ENCODE peak calls at places on chromosomes 12 and 14, in four cellular contexts. U, S, A and D are unnamed samples.

GRCh38 chr12:104458645-104459555 is 2.2 kb downstream of the CHST11 start:
- DNase-seq in U (peak), S (no peak), A (peak), D (peak)

GRCh38 chr12:41959271-41959670 is 185.4 kb downstream of the GXYLT1 start:
- DNase-seq in S (no peak), A (no peak), U (no peak), D (no peak)

GRCh38 chr12:29768372-29768771 is 15.4 kb downstream of the TMTC1 start:
- DNase-seq in U (no peak), A (no peak), S (no peak), D (no peak)

GRCh38 chr12:109744991-109745942 is 31.6 kb downstream of the FAM222A start:
- DNase-seq in U (no peak), S (no peak), A (no peak), D (no peak)

GRCh38 chr12:94145231-94145979 is 3.0 kb upstream of the PLXNC1 start:
- DNase-seq in S (peak), U (peak), A (peak), D (no peak)

GRCh38 chr12:27513155-27513824 is 10.7 kb upstream of the PPFIBP1 start:
- DNase-seq in U (no peak), A (no peak), S (no peak), D (no peak)

GRCh38 chr12:54853933-54854538 is at the start of gene MUCL1:
- DNase-seq in A (peak), U (peak), S (peak), D (peak)

GRCh38 chr12:117587646-117588287 is 226.3 kb upstream of the NOS1 start:
- DNase-seq in S (no peak), A (peak), U (peak), D (peak)

GRCh38 chr14:54438703-54439102 is 2.5 kb downstream of the CNIH1 start:
- DNase-seq in A (no peak), U (no peak), S (no peak), D (no peak)

GRCh38 chr12:124928095-124928911 is 13.9 kb upstream of the UBC start:
- DNase-seq in S (no peak), A (no peak), U (peak), D (no peak)

GRCh38 chr12:32264995-32265394 is 134.4 kb upstream of the FGD4 start:
- DNase-seq in U (no peak), A (no peak), S (peak), D (no peak)

GRCh38 chr14:102320033-102320660 is 601 bp downstream of the ZNF839 start:
- DNase-seq in A (peak), U (peak), S (no peak), D (peak)

GRCh38 chr12:46711756-46712155 is 114.0 kb downstream of the SLC38A4 start:
- DNase-seq in U (no peak), A (no peak), S (peak), D (no peak)

GRCh38 chr14:72443991-72444431 is 449.9 kb downstream of the DPF3 start:
- DNase-seq in U (no peak), S (no peak), A (peak), D (no peak)

GRCh38 chr12:58918475-58918874 is 1.8 kb downstream of the LRIG3 start:
- DNase-seq in U (peak), S (no peak), A (no peak), D (no peak)

GRCh38 chr14:106493962-106494823 is 967.8 kb downstream of the TMEM121 start:
- DNase-seq in U (no peak), S (no peak), A (no peak), D (no peak)

GRCh38 chr12:82326905-82327503 is 31.2 kb downstream of the CCDC59 start:
- DNase-seq in A (peak), S (peak), U (peak), D (no peak)

GRCh38 chr12:123363743-123364531 is 710 bp downstream of the SBNO1 start:
- DNase-seq in U (peak), A (peak), S (no peak), D (peak)

GRCh38 chr12:93019911-93020224 is 90.8 kb upstream of the EEA1 start:
- DNase-seq in A (no peak), S (no peak), U (no peak), D (no peak)

GRCh38 chr14:93655078-93655750 is 133.1 kb downstream of the PRIMA1 start:
- DNase-seq in U (peak), A (peak), S (peak), D (peak)

GRCh38 chr12:48815281-48816110 is 2.8 kb upstream of the CACNB3 start:
- DNase-seq in U (peak), S (no peak), A (peak), D (peak)

GRCh38 chr14:100305446-100306255 is 593 bp downstream of the SLC25A29 start:
- DNase-seq in S (no peak), A (peak), U (peak), D (peak)

GRCh38 chr12:91461061-91461460 is 278.4 kb upstream of the DCN start:
- DNase-seq in S (no peak), U (no peak), A (no peak), D (no peak)

GRCh38 chr14:102620413-102620812 is 28.0 kb downstream of the RCOR1 start:
- DNase-seq in S (peak), U (no peak), A (no peak), D (no peak)

GRCh38 chr14:95666450-95666849 is 19.8 kb upstream of the TCL1B start:
- DNase-seq in S (no peak), A (no peak), U (no peak), D (no peak)

GRCh38 chr12:53427905-53428594 is 4.4 kb downstream of the AMHR2 start:
- DNase-seq in A (no peak), S (peak), U (no peak), D (no peak)

GRCh38 chr12:112353389-112353788 is 28.8 kb downstream of the HECTD4 start:
- DNase-seq in A (no peak), S (no peak), U (no peak), D (no peak)

GRCh38 chr12:64946132-64946829 is 121.8 kb downstream of the TBC1D30 start:
- DNase-seq in U (no peak), S (no peak), A (no peak), D (no peak)

GRCh38 chr14:94945615-94946014 is 175.7 kb upstream of the GSC start:
- DNase-seq in S (no peak), U (no peak), A (no peak), D (no peak)

GRCh38 chr12:86254399-86255107 is 1.6 kb downstream of the MGAT4C start:
- DNase-seq in U (no peak), A (no peak), S (no peak), D (no peak)

GRCh38 chr14:95319312-95320075 is at the start of gene CLMN:
- DNase-seq in A (peak), S (no peak), U (peak), D (peak)

GRCh38 chr14:102988054-102988453 is 65.6 kb downstream of the AMN start:
- DNase-seq in S (no peak), U (no peak), A (no peak), D (no peak)

GRCh38 chr12:79206871-79207270 is 342.3 kb downstream of the SYT1 start:
- DNase-seq in S (no peak), A (no peak), U (no peak), D (no peak)

GRCh38 chr12:96218989-96219678 is 25.0 kb downstream of the ELK3 start:
- DNase-seq in S (no peak), U (no peak), A (no peak), D (no peak)

GRCh38 chr12:124359671-124360581 is 65.0 kb downstream of the RFLNA start:
- DNase-seq in S (no peak), U (no peak), A (no peak), D (no peak)

GRCh38 chr12:95549392-95550084 is 1.7 kb downstream of the USP44 start:
- DNase-seq in U (no peak), S (no peak), A (no peak), D (no peak)

GRCh38 chr14:38211258-38211735 is 3.6 kb downstream of the SSTR1 start:
- DNase-seq in U (peak), A (no peak), S (no peak), D (peak)

GRCh38 chr14:38208825-38209562 is 1.3 kb downstream of the SSTR1 start:
- DNase-seq in U (peak), S (peak), A (no peak), D (peak)

GRCh38 chr14:38210168-38210567 is 2.5 kb downstream of the SSTR1 start:
- DNase-seq in A (no peak), S (peak), U (no peak), D (no peak)

GRCh38 chr14:38209572-38210159 is 2.0 kb downstream of the SSTR1 start:
- DNase-seq in S (no peak), U (no peak), A (no peak), D (no peak)

DNA sequence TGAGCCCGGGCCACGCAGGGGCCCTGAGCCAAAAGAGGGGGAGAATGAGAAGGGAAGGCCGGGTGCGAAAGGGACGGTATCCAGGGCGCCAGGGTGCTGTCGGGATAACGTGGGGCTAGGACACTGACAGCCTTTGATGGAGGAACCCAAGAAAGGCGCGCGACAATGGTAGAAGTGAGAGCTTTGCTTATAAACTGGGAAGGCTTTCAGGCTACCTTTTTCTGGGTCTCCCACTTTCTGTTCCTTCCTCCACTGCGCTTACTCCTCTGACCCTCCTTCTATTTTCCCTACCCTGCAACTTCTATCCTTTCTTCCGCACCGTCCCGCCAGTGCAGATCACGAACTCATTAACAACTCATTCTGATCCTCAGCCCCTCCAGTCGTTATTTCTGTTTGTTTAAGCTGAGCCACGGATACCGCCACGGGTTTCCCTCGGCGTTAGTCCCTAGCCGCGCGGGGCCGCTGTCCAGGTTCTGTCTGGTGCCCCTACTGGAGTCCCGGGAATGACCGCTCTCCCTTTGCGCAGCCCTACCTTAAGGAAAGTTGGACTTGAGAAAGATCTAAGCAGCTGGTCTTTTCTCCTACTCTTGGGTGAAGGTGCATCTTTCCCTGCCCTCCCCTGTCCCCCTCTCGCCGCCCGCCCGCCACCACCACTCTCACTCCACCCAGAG is 3.0 kb downstream of the SSTR1 start:
- DNase-seq in U (peak), A (peak), S (no peak), D (peak)
- TF ChIP-seq CTCF in U (peak), A (no peak), S (peak), D (no peak)

GRCh38 chr14:104386281-104386841 is 193.2 kb upstream of the C14orf180 start:
- DNase-seq in S (no peak), A (no peak), U (no peak), D (no peak)
- TF ChIP-seq CTCF in S (no peak), A (no peak), U (no peak), D (no peak)

GRCh38 chr12:45547822-45548221 is 181.7 kb upstream of the ARID2 start:
- DNase-seq in U (no peak), S (no peak), A (peak), D (no peak)
- TF ChIP-seq CTCF in U (no peak), S (no peak), A (peak), D (no peak)

DNA sequence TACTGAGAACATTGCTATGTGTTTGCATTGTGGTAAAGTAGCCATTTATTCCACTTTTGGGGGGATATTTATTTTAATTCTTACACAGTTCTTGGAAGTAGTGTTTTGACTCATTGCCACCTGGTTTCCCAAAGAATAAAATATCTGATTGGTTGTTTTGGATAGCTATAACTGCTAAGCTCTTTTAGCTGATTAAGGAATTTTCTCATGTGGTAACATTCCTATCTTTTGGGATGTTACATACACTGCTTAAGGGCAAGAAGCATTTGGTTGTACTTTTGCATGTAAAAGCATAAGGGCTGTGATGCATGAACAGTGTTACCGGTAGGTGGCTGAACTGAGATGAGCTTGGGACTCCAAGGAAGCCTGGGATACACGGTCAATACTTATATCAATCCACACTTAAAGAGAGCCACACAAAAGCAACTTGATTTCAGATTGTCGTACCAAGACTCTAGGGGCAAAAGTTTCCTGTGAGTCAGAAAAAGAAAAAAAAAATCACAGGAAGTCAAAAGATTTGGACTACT is 71.4 kb upstream of the PRKD1 start:
- DNase-seq in S (no peak), A (no peak), U (no peak), D (no peak)
- TF ChIP-seq CTCF in S (no peak), A (no peak), U (no peak), D (no peak)

GRCh38 chr14:24605435-24606190 is 3.9 kb downstream of the GZMH start:
- DNase-seq in A (peak), U (peak), S (no peak), D (peak)
- TF ChIP-seq CTCF in A (peak), U (peak), S (peak), D (peak)